ENCODE peak calls at places on chromosomes 4 and X, in ten cellular contexts. One of them, this sample, is unnamed.

GRCh38 chr4:72471816-72472215 is 97.2 kb downstream of the ADAMTS3 start:
- DNase-seq in stimulated activated naive CD8-positive, alpha-beta T cell treated with anti-CD3 and anti-CD28 coated beads, Interleukin-15, Interleukin-2, amounts not matched to agents 100 U/mL and 50 U/mL, for 24 hours: no peak
- DNase-seq in uterus: no peak
- DNase-seq in iPS DF 19.7: no peak
- DNase-seq in colonic mucosa: no peak
- DNase-seq in kidney tubule cell: peak; percentile 20
- DNase-seq in ovary: no peak
- DNase-seq in GM19239: no peak
- DNase-seq in endothelial cell: no peak
- DNase-seq in T follicular helper cell: no peak
- DNase-seq in this sample: no peak

GRCh38 chr4:124591646-124592045 is 120.9 kb downstream of the ANKRD50 start:
- DNase-seq in stimulated activated naive CD8-positive, alpha-beta T cell treated with anti-CD3 and anti-CD28 coated beads, Interleukin-15, Interleukin-2, amounts not matched to agents 100 U/mL and 50 U/mL, for 24 hours: no peak
- DNase-seq in uterus: no peak
- DNase-seq in iPS DF 19.7: no peak
- DNase-seq in colonic mucosa: no peak
- DNase-seq in kidney tubule cell: no peak
- DNase-seq in ovary: no peak
- DNase-seq in GM19239: no peak
- DNase-seq in endothelial cell: no peak
- DNase-seq in T follicular helper cell: no peak
- DNase-seq in this sample: no peak

GRCh38 chr4:86627736-86628135 is 33.6 kb downstream of the PTPN13 start:
- DNase-seq in stimulated activated naive CD8-positive, alpha-beta T cell treated with anti-CD3 and anti-CD28 coated beads, Interleukin-15, Interleukin-2, amounts not matched to agents 100 U/mL and 50 U/mL, for 24 hours: no peak
- DNase-seq in uterus: no peak
- DNase-seq in iPS DF 19.7: no peak
- DNase-seq in colonic mucosa: no peak
- DNase-seq in kidney tubule cell: no peak
- DNase-seq in ovary: no peak
- DNase-seq in GM19239: no peak
- DNase-seq in endothelial cell: no peak
- DNase-seq in T follicular helper cell: no peak
- DNase-seq in this sample: no peak

GRCh38 chr4:169012049-169012448 is 2.0 kb upstream of the CBR4 start:
- DNase-seq in stimulated activated naive CD8-positive, alpha-beta T cell treated with anti-CD3 and anti-CD28 coated beads, Interleukin-15, Interleukin-2, amounts not matched to agents 100 U/mL and 50 U/mL, for 24 hours: no peak
- DNase-seq in uterus: no peak
- DNase-seq in iPS DF 19.7: no peak
- DNase-seq in colonic mucosa: no peak
- DNase-seq in kidney tubule cell: no peak
- DNase-seq in ovary: no peak
- DNase-seq in GM19239: no peak
- DNase-seq in endothelial cell: no peak
- DNase-seq in T follicular helper cell: no peak
- DNase-seq in this sample: no peak

GRCh38 chr4:157564771-157565170 is 344.2 kb downstream of the GRIA2 start:
- DNase-seq in stimulated activated naive CD8-positive, alpha-beta T cell treated with anti-CD3 and anti-CD28 coated beads, Interleukin-15, Interleukin-2, amounts not matched to agents 100 U/mL and 50 U/mL, for 24 hours: no peak
- DNase-seq in uterus: no peak
- DNase-seq in iPS DF 19.7: no peak
- DNase-seq in colonic mucosa: no peak
- DNase-seq in kidney tubule cell: no peak
- DNase-seq in ovary: no peak
- DNase-seq in GM19239: no peak
- DNase-seq in endothelial cell: no peak
- DNase-seq in T follicular helper cell: no peak
- DNase-seq in this sample: no peak

GRCh38 chr4:88891636-88892035 is 165.3 kb downstream of the FAM13A start:
- DNase-seq in stimulated activated naive CD8-positive, alpha-beta T cell treated with anti-CD3 and anti-CD28 coated beads, Interleukin-15, Interleukin-2, amounts not matched to agents 100 U/mL and 50 U/mL, for 24 hours: no peak
- DNase-seq in uterus: no peak
- DNase-seq in iPS DF 19.7: no peak
- DNase-seq in colonic mucosa: no peak
- DNase-seq in kidney tubule cell: no peak
- DNase-seq in ovary: no peak
- DNase-seq in GM19239: no peak
- DNase-seq in endothelial cell: no peak
- DNase-seq in T follicular helper cell: no peak
- DNase-seq in this sample: no peak

GRCh38 chr4:850323-850945 is 24.5 kb upstream of the CPLX1 start:
- DNase-seq in stimulated activated naive CD8-positive, alpha-beta T cell treated with anti-CD3 and anti-CD28 coated beads, Interleukin-15, Interleukin-2, amounts not matched to agents 100 U/mL and 50 U/mL, for 24 hours: no peak
- DNase-seq in uterus: no peak
- DNase-seq in iPS DF 19.7: no peak
- DNase-seq in colonic mucosa: no peak
- DNase-seq in kidney tubule cell: no peak
- DNase-seq in ovary: no peak
- DNase-seq in GM19239: no peak
- DNase-seq in endothelial cell: no peak
- DNase-seq in T follicular helper cell: no peak
- DNase-seq in this sample: no peak

GRCh38 chrX:30302957-30303356 is 6.2 kb downstream of the NR0B1 start:
- DNase-seq in stimulated activated naive CD8-positive, alpha-beta T cell treated with anti-CD3 and anti-CD28 coated beads, Interleukin-15, Interleukin-2, amounts not matched to agents 100 U/mL and 50 U/mL, for 24 hours: no peak
- DNase-seq in uterus: no peak
- DNase-seq in iPS DF 19.7: no peak
- DNase-seq in colonic mucosa: no peak
- DNase-seq in kidney tubule cell: peak; percentile 35
- DNase-seq in ovary: no peak
- DNase-seq in GM19239: no peak
- DNase-seq in endothelial cell: no peak
- DNase-seq in T follicular helper cell: no peak
- DNase-seq in this sample: no peak

GRCh38 chr4:98522603-98523395 is 135.6 kb downstream of the TSPAN5 start:
- DNase-seq in stimulated activated naive CD8-positive, alpha-beta T cell treated with anti-CD3 and anti-CD28 coated beads, Interleukin-15, Interleukin-2, amounts not matched to agents 100 U/mL and 50 U/mL, for 24 hours: no peak
- DNase-seq in uterus: no peak
- DNase-seq in iPS DF 19.7: no peak
- DNase-seq in colonic mucosa: no peak
- DNase-seq in kidney tubule cell: peak; percentile 53
- DNase-seq in ovary: no peak
- DNase-seq in GM19239: no peak
- DNase-seq in endothelial cell: no peak
- DNase-seq in T follicular helper cell: no peak
- DNase-seq in this sample: no peak

GRCh38 chr4:137510866-137511265 is 21.4 kb downstream of the PCDH18 start:
- DNase-seq in stimulated activated naive CD8-positive, alpha-beta T cell treated with anti-CD3 and anti-CD28 coated beads, Interleukin-15, Interleukin-2, amounts not matched to agents 100 U/mL and 50 U/mL, for 24 hours: no peak
- DNase-seq in uterus: peak; percentile 39
- DNase-seq in iPS DF 19.7: peak; percentile 40
- DNase-seq in colonic mucosa: no peak
- DNase-seq in kidney tubule cell: peak; percentile 52
- DNase-seq in ovary: no peak
- DNase-seq in GM19239: no peak
- DNase-seq in endothelial cell: no peak
- DNase-seq in T follicular helper cell: no peak
- DNase-seq in this sample: no peak

GRCh38 chrX:150880808-150881165 is 17.7 kb downstream of the CD99L2 start:
- DNase-seq in stimulated activated naive CD8-positive, alpha-beta T cell treated with anti-CD3 and anti-CD28 coated beads, Interleukin-15, Interleukin-2, amounts not matched to agents 100 U/mL and 50 U/mL, for 24 hours: no peak
- DNase-seq in uterus: no peak
- DNase-seq in iPS DF 19.7: no peak
- DNase-seq in colonic mucosa: no peak
- DNase-seq in kidney tubule cell: no peak
- DNase-seq in ovary: no peak
- DNase-seq in GM19239: no peak
- DNase-seq in endothelial cell: no peak
- DNase-seq in T follicular helper cell: no peak
- DNase-seq in this sample: no peak

GRCh38 chr4:101175896-101176676 is 171.2 kb downstream of the PPP3CA start:
- DNase-seq in stimulated activated naive CD8-positive, alpha-beta T cell treated with anti-CD3 and anti-CD28 coated beads, Interleukin-15, Interleukin-2, amounts not matched to agents 100 U/mL and 50 U/mL, for 24 hours: no peak
- DNase-seq in uterus: peak; percentile 42
- DNase-seq in iPS DF 19.7: no peak
- DNase-seq in colonic mucosa: peak; percentile 79
- DNase-seq in kidney tubule cell: no peak
- DNase-seq in ovary: no peak
- DNase-seq in GM19239: no peak
- DNase-seq in endothelial cell: no peak
- DNase-seq in T follicular helper cell: no peak
- DNase-seq in this sample: peak; percentile 40

GRCh38 chr4:168999836-169000235 is 10.2 kb downstream of the CBR4 start:
- DNase-seq in stimulated activated naive CD8-positive, alpha-beta T cell treated with anti-CD3 and anti-CD28 coated beads, Interleukin-15, Interleukin-2, amounts not matched to agents 100 U/mL and 50 U/mL, for 24 hours: no peak
- DNase-seq in uterus: no peak
- DNase-seq in iPS DF 19.7: no peak
- DNase-seq in colonic mucosa: no peak
- DNase-seq in kidney tubule cell: no peak
- DNase-seq in ovary: no peak
- DNase-seq in GM19239: no peak
- DNase-seq in endothelial cell: no peak
- DNase-seq in T follicular helper cell: no peak
- DNase-seq in this sample: no peak

GRCh38 chrX:135977611-135978010 is 3.8 kb upstream of the MMGT1 start:
- DNase-seq in stimulated activated naive CD8-positive, alpha-beta T cell treated with anti-CD3 and anti-CD28 coated beads, Interleukin-15, Interleukin-2, amounts not matched to agents 100 U/mL and 50 U/mL, for 24 hours: no peak
- DNase-seq in uterus: no peak
- DNase-seq in iPS DF 19.7: no peak
- DNase-seq in colonic mucosa: no peak
- DNase-seq in kidney tubule cell: no peak
- DNase-seq in ovary: no peak
- DNase-seq in GM19239: no peak
- DNase-seq in endothelial cell: no peak
- DNase-seq in T follicular helper cell: no peak
- DNase-seq in this sample: no peak

GRCh38 chrX:3066555-3066954 is 25.3 kb downstream of the ARSF start:
- DNase-seq in stimulated activated naive CD8-positive, alpha-beta T cell treated with anti-CD3 and anti-CD28 coated beads, Interleukin-15, Interleukin-2, amounts not matched to agents 100 U/mL and 50 U/mL, for 24 hours: no peak
- DNase-seq in uterus: no peak
- DNase-seq in iPS DF 19.7: no peak
- DNase-seq in colonic mucosa: no peak
- DNase-seq in kidney tubule cell: no peak
- DNase-seq in ovary: no peak
- DNase-seq in GM19239: no peak
- DNase-seq in endothelial cell: no peak
- DNase-seq in T follicular helper cell: no peak
- DNase-seq in this sample: no peak

GRCh38 chrX:74705269-74705668 is 90.8 kb upstream of the RLIM start:
- DNase-seq in stimulated activated naive CD8-positive, alpha-beta T cell treated with anti-CD3 and anti-CD28 coated beads, Interleukin-15, Interleukin-2, amounts not matched to agents 100 U/mL and 50 U/mL, for 24 hours: no peak
- DNase-seq in uterus: no peak
- DNase-seq in iPS DF 19.7: no peak
- DNase-seq in colonic mucosa: no peak
- DNase-seq in kidney tubule cell: no peak
- DNase-seq in ovary: no peak
- DNase-seq in GM19239: no peak
- DNase-seq in endothelial cell: no peak
- DNase-seq in T follicular helper cell: no peak
- DNase-seq in this sample: no peak

GRCh38 chr4:108834787-108835384 is 72.0 kb upstream of the ETNPPL start:
- DNase-seq in stimulated activated naive CD8-positive, alpha-beta T cell treated with anti-CD3 and anti-CD28 coated beads, Interleukin-15, Interleukin-2, amounts not matched to agents 100 U/mL and 50 U/mL, for 24 hours: no peak
- DNase-seq in uterus: no peak
- DNase-seq in iPS DF 19.7: no peak
- DNase-seq in colonic mucosa: no peak
- DNase-seq in kidney tubule cell: peak; percentile 51
- DNase-seq in ovary: no peak
- DNase-seq in GM19239: no peak
- DNase-seq in endothelial cell: no peak
- DNase-seq in T follicular helper cell: no peak
- DNase-seq in this sample: no peak